ENCODE peak calls at places on chromosome 22, in ten cellular contexts. H is heart left ventricle, A is GM04504, K is activated T-cell treated with anti-CD3 and anti-CD28 coated beads for 24 hours, W is GM19239, B is hippocampal formation, J is GM13977, U is WTC11, E is LHCN-M2, O is LoVo. T is an unnamed sample.

GRCh38 chr22:44577391-44578114 is 79.5 kb upstream of the RTL6 start:
- DNase-seq in W (no peak), K (no peak), A (no peak), H (no peak), O (no peak), B (no peak), J (no peak), U (no peak), E (no peak), T (no peak)

GRCh38 chr22:37121887-37122591 is 12.5 kb upstream of the TMPRSS6 start:
- DNase-seq in B (no peak), H (no peak), K (peak; percentile 91), U (no peak), A (no peak), O (no peak), J (peak; percentile 86), E (peak; percentile 8), W (peak; percentile 83), T (peak; percentile 83)

GRCh38 chr22:40728731-40729189 is 49.5 kb downstream of the MCHR1 start:
- DNase-seq in A (no peak), H (no peak), J (no peak), U (no peak), O (peak; percentile 36), K (peak; percentile 30), E (no peak), W (no peak), B (no peak), T (peak; percentile 84)

GRCh38 chr22:30596886-30597285 is 5.2 kb upstream of the PES1 start:
- DNase-seq in O (no peak), B (no peak), W (no peak), K (no peak), J (no peak), H (no peak), U (no peak), A (no peak), E (no peak), T (no peak)

GRCh38 chr22:29704528-29705285 is 15.1 kb upstream of the CABP7 start:
- DNase-seq in J (no peak), U (no peak), H (no peak), B (peak; percentile 68), A (no peak), E (peak; percentile 21), W (no peak), O (no peak), K (no peak), T (no peak)

GRCh38 chr22:46563381-46564083 is 26.1 kb upstream of the CELSR1 start:
- DNase-seq in W (peak; percentile 82), A (no peak), B (no peak), J (peak; percentile 82), O (peak; percentile 31), K (peak; percentile 69), E (peak; percentile 36), U (peak; percentile 82), H (peak; percentile 80), T (peak; percentile 79)

GRCh38 chr22:43292633-43293025 is 50.5 kb downstream of the SCUBE1 start:
- DNase-seq in A (no peak), H (no peak), E (no peak), J (no peak), U (no peak), O (no peak), B (no peak), K (no peak), W (no peak), T (no peak)

GRCh38 chr22:46573781-46574437 is 36.5 kb upstream of the CELSR1 start:
- DNase-seq in A (no peak), B (no peak), K (no peak), J (no peak), E (no peak), U (no peak), H (no peak), W (no peak), O (no peak), T (peak; percentile 10)

GRCh38 chr22:48180631-48181030 is 1418.2 kb downstream of the TBC1D22A start:
- DNase-seq in O (no peak), K (no peak), W (no peak), A (no peak), J (no peak), H (no peak), B (no peak), E (no peak), U (no peak), T (no peak)

GRCh38 chr22:45626198-45626651 is 45.4 kb upstream of the ATXN10 start:
- DNase-seq in A (no peak), E (no peak), K (no peak), U (no peak), B (no peak), W (no peak), J (no peak), O (peak; percentile 93), H (no peak), T (no peak)

T was measured in CD8-positive, alpha-beta T cell.